ENCODE peak calls at places on chromosomes 2 and 18, in four cellular contexts. G is kidney epithelial cell; Z is CD8-positive, alpha-beta memory T cell; Y is T-helper 22 cell. A is an unnamed sample.

GRCh38 chr2:196927318-196928225 is 1.1 kb upstream of the PGAP1 start:
- DNase-seq in G (no peak), Z (peak), Y (peak), A (peak)

GRCh38 chr2:5691659-5692529 is at the start of gene SOX11:
- DNase-seq in G (peak), Z (no peak), Y (no peak), A (peak)

GRCh38 chr2:241309684-241310117 is 5.8 kb downstream of the HDLBP start:
- DNase-seq in G (no peak), Z (peak), Y (peak), A (peak)

GRCh38 chr2:74436804-74437695 is 4.7 kb downstream of the RTKN start:
- DNase-seq in G (no peak), Z (no peak), Y (no peak), A (no peak)

GRCh38 chr2:137969418-137969765 is 5.1 kb downstream of the HNMT start:
- DNase-seq in G (no peak), Z (no peak), Y (no peak), A (no peak)

GRCh38 chr2:31922542-31923408 is 88.0 kb downstream of the MEMO1 start:
- DNase-seq in G (no peak), Z (no peak), Y (no peak), A (no peak)

GRCh38 chr18:48459471-48459870 is 50.3 kb upstream of the ZBTB7C start:
- DNase-seq in G (no peak), Z (no peak), Y (no peak), A (no peak)

GRCh38 chr18:36402765-36403396 is 105.4 kb downstream of the FHOD3 start:
- DNase-seq in G (no peak), Z (no peak), Y (no peak), A (no peak)

GRCh38 chr2:30405266-30405592 is 41.8 kb upstream of the LCLAT1 start:
- DNase-seq in G (no peak), Z (no peak), Y (no peak), A (no peak)

GRCh38 chr2:156434461-156435291 is 1.5 kb upstream of the GPD2 start:
- DNase-seq in G (no peak), Z (no peak), Y (no peak), A (no peak)

GRCh38 chr2:203728321-203728720 is 21.9 kb downstream of the CD28 start:
- DNase-seq in G (no peak), Z (no peak), Y (no peak), A (no peak)